ENCODE peak calls at places on chromosomes 16 and 17, in four cellular contexts. Z, R, G and S are unnamed samples.

GRCh38 chr17:48068491-48068961 is 20.4 kb downstream of the NFE2L1 start:
- DNase-seq in Z (no peak), R (peak; percentile 70), G (no peak), S (no peak)

GRCh38 chr17:8911205-8911604 is 43.7 kb upstream of the PIK3R6 start:
- DNase-seq in Z (no peak), R (no peak), G (no peak), S (no peak)

GRCh38 chr16:324451-325334 is 27.8 kb downstream of the AXIN1 start:
- DNase-seq in Z (no peak), R (no peak), G (no peak), S (no peak)

GRCh38 chr17:72125742-72126141 is 4.9 kb downstream of the SOX9 start:
- DNase-seq in Z (no peak), R (no peak), G (no peak), S (no peak)

GRCh38 chr16:50371936-50372595 is 3.3 kb upstream of the BRD7 start:
- DNase-seq in Z (no peak), R (peak; percentile 47), G (peak; percentile 68), S (no peak)

GRCh38 chr17:42852351-42852750 is 1.4 kb downstream of the AOC3 start:
- DNase-seq in Z (no peak), R (no peak), G (no peak), S (no peak)

GRCh38 chr16:57591086-57591869 is 37.2 kb upstream of the ADGRG1 start:
- DNase-seq in Z (peak; percentile 40), R (peak; percentile 83), G (peak; percentile 64), S (no peak)

GRCh38 chr17:42378597-42379594 is 9.3 kb downstream of the STAT3 start:
- DNase-seq in Z (no peak), R (no peak), G (no peak), S (no peak)

GRCh38 chr17:61467416-61468262 is 15.4 kb downstream of the TBX4 start:
- DNase-seq in Z (no peak), R (peak; percentile 78), G (no peak), S (no peak)

GRCh38 chr17:67055041-67055443 is 10.7 kb downstream of the CACNG1 start:
- DNase-seq in Z (no peak), R (no peak), G (no peak), S (no peak)

GRCh38 chr17:71636644-71637043 is 484.2 kb upstream of the SOX9 start:
- DNase-seq in Z (no peak), R (no peak), G (no peak), S (no peak)

GRCh38 chr16:83937267-83937666 is 15.8 kb upstream of the OSGIN1 start:
- DNase-seq in Z (no peak), R (no peak), G (no peak), S (no peak)

GRCh38 chr16:17222756-17223411 is 247.9 kb downstream of the XYLT1 start:
- DNase-seq in Z (no peak), R (peak; percentile 22), G (no peak), S (no peak)

GRCh38 chr17:49227436-49228261 is 2.9 kb downstream of the PHOSPHO1 start:
- DNase-seq in Z (peak; percentile 42), R (peak; percentile 89), G (peak; percentile 52), S (no peak)

GRCh38 chr17:14299261-14300093 is 1.4 kb upstream of the HS3ST3B1 start:
- DNase-seq in Z (no peak), R (peak; percentile 63), G (no peak), S (no peak)

GRCh38 chr16:68289621-68290329 is 21.0 kb downstream of the SLC7A6OS start:
- DNase-seq in Z (no peak), R (peak; percentile 32), G (no peak), S (no peak)

GRCh38 chr16:628321-629061 is 2.3 kb upstream of the WFIKKN1 start:
- DNase-seq in Z (no peak), R (no peak), G (no peak), S (no peak)

GRCh38 chr17:61805399-61805798 is 57.9 kb downstream of the BRIP1 start:
- DNase-seq in Z (no peak), R (no peak), G (no peak), S (no peak)

GRCh38 chr16:49593423-49594040 is 219.9 kb downstream of the C16orf78 start:
- DNase-seq in Z (no peak), R (peak; percentile 53), G (no peak), S (no peak)

GRCh38 chr16:28933176-28933575 is 1.4 kb downstream of the CD19 start:
- DNase-seq in Z (no peak), R (peak; percentile 57), G (no peak), S (no peak)

GRCh38 chr17:82439194-82439828 is 11.2 kb downstream of the CYBC1 start:
- DNase-seq in Z (no peak), R (no peak), G (no peak), S (no peak)

GRCh38 chr16:1300664-1301476 is 8.6 kb upstream of the UBE2I start:
- DNase-seq in Z (no peak), R (peak; percentile 73), G (peak; percentile 43), S (no peak)

GRCh38 chr17:45828171-45829133 is 16.2 kb upstream of the SPPL2C start:
- DNase-seq in Z (no peak), R (no peak), G (no peak), S (no peak)

GRCh38 chr17:9402590-9403199 is 172.9 kb downstream of the STX8 start:
- DNase-seq in Z (peak; percentile 29), R (peak; percentile 77), G (no peak), S (no peak)

GRCh38 chr16:57821149-57821971 is 19.1 kb upstream of the KIFC3 start:
- DNase-seq in Z (no peak), R (peak; percentile 82), G (no peak), S (no peak)

GRCh38 chr17:52148288-52148968 is 10.1 kb downstream of the CA10 start:
- DNase-seq in Z (no peak), R (no peak), G (no peak), S (no peak)

GRCh38 chr17:49519781-49520180 is 24.7 kb downstream of the NGFR start:
- DNase-seq in Z (no peak), R (no peak), G (no peak), S (no peak)

GRCh38 chr17:1089915-1090314 is 89.9 kb downstream of the ABR start:
- DNase-seq in Z (no peak), R (no peak), G (peak; percentile 60), S (no peak)

GRCh38 chr17:6948562-6948961 is 47.3 kb upstream of the ALOX12 start:
- DNase-seq in Z (no peak), R (no peak), G (no peak), S (no peak)

GRCh38 chr17:75856062-75856681 is 1.0 kb upstream of the WBP2 start:
- DNase-seq in Z (no peak), R (peak; percentile 53), G (no peak), S (no peak)